ENCODE peak calls at places on chromosomes 6 and 20, in eight cellular contexts. C, F, H, E, Q, L, P and B are unnamed samples.

GRCh38 chr6:112651239-112651638 is 304.1 kb downstream of the RFPL4B start:
- DNase-seq in L (no peak), C (no peak), E (peak), Q (no peak), P (no peak), F (no peak), H (no peak), B (no peak)

GRCh38 chr20:22652685-22653568 is 68.6 kb upstream of the FOXA2 start:
- DNase-seq in E (no peak), Q (no peak), F (no peak), P (no peak), H (no peak), L (no peak), C (no peak), B (no peak)

GRCh38 chr20:17747431-17747846 is 47.7 kb downstream of the BANF2 start:
- DNase-seq in Q (no peak), F (peak), L (no peak), P (no peak), E (peak), H (peak), C (peak), B (peak)

GRCh38 chr6:105321728-105322127 is 81.2 kb downstream of the PREP start:
- DNase-seq in F (no peak), H (no peak), Q (no peak), E (no peak), L (no peak), P (no peak), C (no peak), B (no peak)

GRCh38 chr20:39986231-39986904 is 702.7 kb downstream of the MAFB start:
- DNase-seq in E (peak), P (no peak), F (no peak), C (peak), L (no peak), Q (peak), H (peak), B (peak)

GRCh38 chr6:73418081-73418741 is 23.6 kb downstream of the DDX43 start:
- DNase-seq in Q (no peak), H (peak), E (no peak), F (no peak), P (no peak), C (no peak), L (no peak), B (no peak)

GRCh38 chr6:166470863-166471410 is 88.2 kb upstream of the MPC1 start:
- DNase-seq in H (no peak), F (no peak), E (no peak), P (no peak), Q (no peak), L (no peak), C (no peak), B (no peak)

GRCh38 chr20:21129861-21130260 is 4.0 kb downstream of the KIZ start:
- DNase-seq in P (no peak), L (no peak), F (no peak), C (no peak), H (no peak), E (no peak), Q (no peak), B (no peak)

GRCh38 chr6:136403166-136403980 is 113.7 kb upstream of the BCLAF1 start:
- DNase-seq in P (no peak), H (peak), F (peak), Q (no peak), E (peak), C (peak), L (no peak), B (peak)

GRCh38 chr20:11814276-11814675 is 103.4 kb upstream of the BTBD3 start:
- DNase-seq in F (no peak), P (no peak), E (peak), L (no peak), H (peak), C (peak), Q (no peak), B (peak)

GRCh38 chr6:119077643-119078448 is 618 bp downstream of the FAM184A start:
- DNase-seq in E (peak), C (peak), H (peak), Q (no peak), F (peak), P (peak), L (peak), B (no peak)

GRCh38 chr6:15522856-15523529 is 139.8 kb downstream of the DTNBP1 start:
- DNase-seq in E (no peak), L (no peak), F (no peak), C (no peak), Q (no peak), P (no peak), H (no peak), B (no peak)

GRCh38 chr6:90019216-90019615 is 124.9 kb downstream of the GJA10 start:
- DNase-seq in F (no peak), Q (no peak), C (no peak), P (no peak), E (no peak), L (no peak), H (no peak), B (no peak)

GRCh38 chr6:30881392-30881986 is 2.8 kb upstream of the DDR1 start:
- DNase-seq in P (no peak), L (no peak), E (no peak), Q (no peak), H (no peak), F (no peak), C (no peak), B (no peak)

GRCh38 chr20:49567421-49568256 is at the start of gene PTGIS:
- DNase-seq in F (no peak), C (no peak), H (no peak), P (no peak), Q (no peak), E (peak), L (no peak), B (no peak)

GRCh38 chr6:159092631-159093030 is 47.8 kb upstream of the TAGAP start:
- DNase-seq in C (no peak), P (no peak), Q (no peak), L (no peak), F (no peak), E (no peak), H (peak), B (no peak)